ENCODE peak calls at places on chromosomes 4 and X, in four cellular contexts. T is SK-N-SH, A is A549, F is sigmoid colon. W is an unnamed sample.

GRCh38 chr4:152193059-152193458 is 342.8 kb downstream of the FBXW7 start:
- DNase-seq in T (no peak), A (no peak), F (no peak), W (no peak)

GRCh38 chr4:85952518-85952917 is 407.3 kb downstream of the MAPK10 start:
- DNase-seq in T (no peak), A (no peak), F (no peak), W (no peak)

GRCh38 chr4:151990201-151990600 is 229.4 kb upstream of the GATB start:
- DNase-seq in T (no peak), A (peak; percentile 2), F (no peak), W (no peak)

GRCh38 chr4:184345573-184345922 is 127.9 kb upstream of the ENPP6 start:
- DNase-seq in T (no peak), A (no peak), F (peak; percentile 72), W (no peak)

GRCh38 chrX:106955004-106955772 is 35.0 kb downstream of the CLDN2 start:
- DNase-seq in T (peak; percentile 4), A (no peak), F (no peak), W (no peak)

GRCh38 chrX:104987063-104987462 is 233.4 kb downstream of the TEX13A start:
- DNase-seq in T (no peak), A (no peak), F (no peak), W (no peak)

GRCh38 chr4:1862055-1862911 is 6.3 kb upstream of the LETM1 start:
- DNase-seq in T (no peak), A (no peak), F (no peak), W (no peak)

GRCh38 chr4:18322111-18322510 is 300.6 kb upstream of the LCORL start:
- DNase-seq in T (no peak), A (no peak), F (no peak), W (no peak)

GRCh38 chrX:17375631-17376380 is 806 bp downstream of the NHS start:
- DNase-seq in T (peak; percentile 64), A (peak; percentile 10), F (peak; percentile 67), W (peak; percentile 12)

GRCh38 chr4:3781193-3781886 is 15.2 kb downstream of the ADRA2C start:
- DNase-seq in T (peak; percentile 77), A (peak; percentile 25), F (no peak), W (no peak)

GRCh38 chr4:153713840-153714239 is 29.8 kb downstream of the TLR2 start:
- DNase-seq in T (no peak), A (no peak), F (no peak), W (no peak)

GRCh38 chr4:95549246-95550138 is 719 bp upstream of the UNC5C start:
- DNase-seq in T (peak; percentile 63), A (no peak), F (peak; percentile 62), W (peak; percentile 25)

GRCh38 chr4:6747690-6748068 is 31.7 kb downstream of the BLOC1S4 start:
- DNase-seq in T (no peak), A (no peak), F (no peak), W (no peak)

GRCh38 chr4:165198329-165198728 is 9.0 kb upstream of the KLHL2 start:
- DNase-seq in T (no peak), A (no peak), F (no peak), W (no peak)
- TF ChIP-seq EP300 in T (no peak), A (no peak), F (no peak), W (no peak)

DNA sequence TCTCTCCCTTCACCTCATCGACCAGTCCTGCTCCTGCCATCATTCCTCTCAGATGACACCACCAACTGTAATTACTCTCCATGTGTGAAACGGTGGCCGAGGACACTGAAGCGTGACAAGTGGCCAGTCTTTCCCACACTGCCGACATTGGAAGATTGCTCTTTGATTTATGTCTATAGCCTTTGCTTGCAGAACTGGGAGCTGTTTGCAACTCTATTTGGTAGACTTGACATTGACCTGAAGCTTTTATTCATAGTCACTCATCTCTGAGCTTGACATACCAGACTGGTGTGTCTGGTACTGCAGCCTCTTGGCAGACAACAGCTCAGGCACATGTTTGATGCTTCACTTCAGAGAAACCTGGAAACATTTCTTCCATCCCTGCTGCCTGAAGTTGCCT is 121.8 kb upstream of the GALNT7 start:
- DNase-seq in T (no peak), A (no peak), F (no peak), W (no peak)
- TF ChIP-seq EP300 in T (no peak), A (no peak), F (no peak), W (no peak)

DNA sequence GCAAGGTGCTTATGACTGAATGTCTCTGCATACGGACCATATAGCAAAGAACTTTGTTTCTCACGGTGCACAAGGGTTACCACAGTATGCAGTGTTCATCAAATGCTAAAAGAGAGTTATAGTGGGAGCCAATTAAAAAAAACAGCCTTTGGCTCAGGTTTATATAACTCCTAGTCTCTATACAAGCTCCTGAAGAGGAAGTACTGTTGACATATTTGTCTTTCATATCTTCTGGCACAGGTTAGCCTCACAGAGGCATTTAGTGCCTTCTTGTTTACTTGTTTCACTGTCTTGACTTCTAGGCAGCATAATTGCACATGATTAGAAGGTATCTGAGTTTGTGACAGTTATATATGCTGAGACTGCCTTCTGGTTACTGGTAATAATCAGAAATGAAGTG is 158.8 kb upstream of the FAM47C start:
- DNase-seq in T (no peak), A (no peak), F (no peak), W (no peak)
- TF ChIP-seq EP300 in T (no peak), A (no peak), F (no peak), W (no peak)

DNA sequence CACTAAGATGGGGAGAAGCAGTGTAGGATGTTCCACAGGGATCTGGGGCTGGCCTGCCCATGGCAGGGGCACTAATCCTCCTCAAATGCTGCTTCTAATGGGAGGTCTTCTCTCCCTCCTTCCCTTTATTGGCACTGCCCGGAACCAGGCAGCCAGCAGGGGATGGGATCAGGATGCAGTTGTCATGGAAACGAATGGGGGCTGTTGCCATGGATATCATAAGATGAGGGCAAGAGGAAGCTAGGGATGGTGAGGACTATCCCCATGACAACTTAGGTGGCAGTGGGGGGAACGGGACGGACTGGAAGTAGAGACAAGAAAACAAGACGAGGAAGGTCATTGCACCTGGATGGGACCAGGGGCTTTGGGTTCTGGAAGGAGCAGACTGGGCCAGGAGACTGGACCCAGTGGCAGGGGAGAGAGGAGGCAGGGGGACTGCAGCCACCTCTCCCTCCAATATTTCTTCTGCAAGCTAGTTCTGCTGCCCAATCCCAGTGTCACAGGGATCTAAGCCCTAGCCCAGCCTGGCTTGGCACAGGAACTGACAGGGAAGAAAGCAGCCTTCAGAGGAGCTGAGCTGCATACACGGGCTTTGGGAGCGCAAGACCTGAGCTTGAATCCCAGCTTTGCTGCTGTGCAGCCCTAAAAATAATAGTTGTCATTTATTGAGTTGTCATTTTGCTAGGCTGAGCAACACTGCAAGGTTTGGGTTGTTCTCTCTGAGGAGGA is 19.0 kb downstream of the IQSEC2 start:
- DNase-seq in T (no peak), A (no peak), F (peak; percentile 47), W (no peak)
- TF ChIP-seq EP300 in T (no peak), A (no peak), F (no peak), W (no peak)

GRCh38 chrX:132749406-132749805 is 209.0 kb downstream of the HS6ST2 start:
- DNase-seq in T (no peak), A (no peak), F (no peak), W (no peak)
- TF ChIP-seq EP300 in T (no peak), A (no peak), F (no peak), W (no peak)

GRCh38 chr4:90545380-90545779 is 418.2 kb downstream of the CCSER1 start:
- DNase-seq in T (no peak), A (no peak), F (no peak), W (no peak)

GRCh38 chr4:90546114-90546513 is 418.9 kb downstream of the CCSER1 start:
- DNase-seq in T (no peak), A (no peak), F (no peak), W (no peak)

GRCh38 chr4:90540536-90540935 is 413.3 kb downstream of the CCSER1 start:
- DNase-seq in T (no peak), A (no peak), F (no peak), W (no peak)

GRCh38 chr4:90543419-90544170 is 416.4 kb downstream of the CCSER1 start:
- DNase-seq in T (peak; percentile 28), A (no peak), F (no peak), W (no peak)

DNA sequence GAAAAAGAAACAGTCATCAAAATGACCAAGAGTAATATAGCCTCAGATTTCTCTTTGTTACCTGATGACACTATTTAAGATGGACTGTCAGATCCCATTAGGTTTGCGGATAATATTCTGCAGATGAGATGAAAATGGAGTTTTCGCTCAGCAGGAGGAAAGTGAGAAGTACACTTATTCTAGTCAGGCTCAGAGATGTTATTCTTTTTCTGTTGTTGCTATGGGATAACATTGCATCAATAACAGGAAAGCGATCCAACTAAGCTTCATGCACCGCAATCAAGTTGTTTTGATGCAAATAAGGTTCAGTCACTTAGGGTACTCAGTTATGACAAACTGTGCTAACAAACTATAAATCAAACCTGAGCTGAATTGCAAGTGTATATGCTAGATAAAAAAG is 415.0 kb downstream of the CCSER1 start:
- DNase-seq in T (no peak), A (no peak), F (no peak), W (no peak)
- TF ChIP-seq EP300 in T (no peak), A (no peak), F (no peak), W (no peak)

DNA sequence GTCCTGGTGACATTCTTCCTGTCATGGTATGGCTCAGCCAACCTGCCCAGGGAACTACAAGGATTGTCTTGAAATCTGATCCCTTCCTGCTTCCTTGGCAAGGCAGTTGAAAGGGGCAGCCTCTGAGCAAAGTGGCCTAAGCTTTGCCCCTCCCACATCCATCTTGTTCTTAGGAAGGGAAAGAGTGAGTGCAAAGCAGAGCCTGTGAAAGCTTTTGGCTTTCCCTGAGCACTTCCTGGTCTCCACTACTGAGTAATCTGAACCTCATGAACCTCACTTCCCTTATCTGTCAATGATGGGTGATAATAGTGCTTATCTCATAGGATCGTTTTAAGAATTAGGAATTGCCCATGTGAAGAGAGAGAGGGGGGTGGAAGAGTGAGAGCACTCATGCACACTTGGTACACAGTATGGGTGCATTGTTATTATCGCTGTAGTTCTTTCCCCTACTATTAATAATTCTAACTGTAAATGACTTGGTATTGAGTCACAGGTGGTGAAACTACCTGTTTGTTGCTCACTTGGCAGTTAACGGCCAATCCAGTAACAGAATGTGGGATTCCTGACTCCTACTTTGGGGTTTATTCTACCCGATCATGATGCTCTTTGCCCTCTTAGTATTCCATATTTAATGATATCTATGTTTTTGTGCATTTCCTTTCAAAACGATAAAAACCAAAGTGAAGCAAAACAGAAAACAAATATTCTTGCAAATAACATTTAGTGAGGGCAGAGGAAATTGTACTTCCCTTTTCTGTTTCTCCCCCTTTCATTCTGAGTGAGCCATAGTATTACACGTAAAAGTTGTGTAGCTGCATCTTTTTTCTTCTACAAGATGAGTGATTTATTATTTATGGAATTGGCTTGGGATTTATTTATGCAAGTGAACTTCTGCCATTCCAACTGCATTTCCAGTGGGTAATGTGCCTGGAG is 109.6 kb downstream of the AFF2 start:
- DNase-seq in T (no peak), A (no peak), F (no peak), W (no peak)
- TF ChIP-seq EP300 in T (no peak), A (no peak), F (no peak), W (no peak)

GRCh38 chrX:23344904-23345271 is 10.2 kb downstream of the PTCHD1 start:
- DNase-seq in T (no peak), A (no peak), F (no peak), W (no peak)
- TF ChIP-seq EP300 in T (no peak), A (no peak), F (no peak), W (no peak)

GRCh38 chr4:7780751-7781348 is 158.8 kb downstream of the AFAP1 start:
- DNase-seq in T (no peak), A (no peak), F (no peak), W (no peak)

GRCh38 chr4:7782783-7783182 is 156.9 kb downstream of the AFAP1 start:
- DNase-seq in T (no peak), A (no peak), F (no peak), W (no peak)

GRCh38 chr4:7781993-7782392 is 157.7 kb downstream of the AFAP1 start:
- DNase-seq in T (no peak), A (no peak), F (peak; percentile 50), W (no peak)

GRCh38 chr4:7779194-7779768 is 160.4 kb downstream of the AFAP1 start:
- DNase-seq in T (no peak), A (no peak), F (peak; percentile 82), W (no peak)

GRCh38 chr4:7781361-7781760 is 158.3 kb downstream of the AFAP1 start:
- DNase-seq in T (no peak), A (no peak), F (peak; percentile 62), W (no peak)
- TF ChIP-seq EP300 in T (no peak), A (no peak), F (no peak), W (no peak)